ENCODE peak calls at places on chromosomes 13 and 19, in seven cellular contexts. One of them, this sample, is unnamed.

GRCh38 chr19:40191836-40192646 is 815 bp downstream of the MAP3K10 start:
- DNase-seq in PC-9: peak
- DNase-seq in suprapubic skin: peak
- DNase-seq in CD8-positive, alpha-beta memory T cell: no peak
- DNase-seq in WERI-Rb-1: peak
- DNase-seq in CD4-positive, CD25-positive, alpha-beta regulatory T cell: peak
- DNase-seq in Peyer's patch: no peak
- DNase-seq in this sample: peak

GRCh38 chr19:33443638-33444195 is 70.2 kb downstream of the CEBPG start:
- DNase-seq in PC-9: no peak
- DNase-seq in suprapubic skin: peak
- DNase-seq in CD8-positive, alpha-beta memory T cell: no peak
- DNase-seq in WERI-Rb-1: no peak
- DNase-seq in CD4-positive, CD25-positive, alpha-beta regulatory T cell: no peak
- DNase-seq in Peyer's patch: no peak
- DNase-seq in this sample: no peak

GRCh38 chr13:98656223-98656622 is 79.3 kb upstream of the STK24 start:
- DNase-seq in PC-9: no peak
- DNase-seq in suprapubic skin: no peak
- DNase-seq in CD8-positive, alpha-beta memory T cell: no peak
- DNase-seq in WERI-Rb-1: no peak
- DNase-seq in CD4-positive, CD25-positive, alpha-beta regulatory T cell: no peak
- DNase-seq in Peyer's patch: no peak
- DNase-seq in this sample: no peak

GRCh38 chr13:35838356-35838755 is 292.8 kb downstream of the DCLK1 start:
- DNase-seq in PC-9: no peak
- DNase-seq in suprapubic skin: no peak
- DNase-seq in CD8-positive, alpha-beta memory T cell: no peak
- DNase-seq in WERI-Rb-1: no peak
- DNase-seq in CD4-positive, CD25-positive, alpha-beta regulatory T cell: no peak
- DNase-seq in Peyer's patch: no peak
- DNase-seq in this sample: no peak

GRCh38 chr13:112894673-112895481 is 74.1 kb upstream of the MCF2L start:
- DNase-seq in PC-9: no peak
- DNase-seq in suprapubic skin: no peak
- DNase-seq in CD8-positive, alpha-beta memory T cell: no peak
- DNase-seq in WERI-Rb-1: no peak
- DNase-seq in CD4-positive, CD25-positive, alpha-beta regulatory T cell: no peak
- DNase-seq in Peyer's patch: peak
- DNase-seq in this sample: no peak

GRCh38 chr13:77521595-77522367 is 13.7 kb upstream of the SCEL start:
- DNase-seq in PC-9: peak
- DNase-seq in suprapubic skin: no peak
- DNase-seq in CD8-positive, alpha-beta memory T cell: no peak
- DNase-seq in WERI-Rb-1: no peak
- DNase-seq in CD4-positive, CD25-positive, alpha-beta regulatory T cell: no peak
- DNase-seq in Peyer's patch: no peak
- DNase-seq in this sample: no peak

GRCh38 chr19:49552749-49553148 is 24.9 kb downstream of the RCN3 start:
- DNase-seq in PC-9: no peak
- DNase-seq in suprapubic skin: no peak
- DNase-seq in CD8-positive, alpha-beta memory T cell: no peak
- DNase-seq in WERI-Rb-1: no peak
- DNase-seq in CD4-positive, CD25-positive, alpha-beta regulatory T cell: peak
- DNase-seq in Peyer's patch: no peak
- DNase-seq in this sample: peak

GRCh38 chr13:113623491-113624234 is 34.3 kb downstream of the ATP4B start:
- DNase-seq in PC-9: no peak
- DNase-seq in suprapubic skin: peak
- DNase-seq in CD8-positive, alpha-beta memory T cell: no peak
- DNase-seq in WERI-Rb-1: no peak
- DNase-seq in CD4-positive, CD25-positive, alpha-beta regulatory T cell: no peak
- DNase-seq in Peyer's patch: peak
- DNase-seq in this sample: no peak

GRCh38 chr13:23718916-23719470 is 148.8 kb downstream of the TNFRSF19 start:
- DNase-seq in PC-9: no peak
- DNase-seq in suprapubic skin: no peak
- DNase-seq in CD8-positive, alpha-beta memory T cell: no peak
- DNase-seq in WERI-Rb-1: no peak
- DNase-seq in CD4-positive, CD25-positive, alpha-beta regulatory T cell: peak
- DNase-seq in Peyer's patch: no peak
- DNase-seq in this sample: no peak

GRCh38 chr13:73248711-73249580 is 190.1 kb downstream of the KLF5 start:
- DNase-seq in PC-9: peak
- DNase-seq in suprapubic skin: no peak
- DNase-seq in CD8-positive, alpha-beta memory T cell: no peak
- DNase-seq in WERI-Rb-1: no peak
- DNase-seq in CD4-positive, CD25-positive, alpha-beta regulatory T cell: no peak
- DNase-seq in Peyer's patch: no peak
- DNase-seq in this sample: no peak

GRCh38 chr13:28373803-28374202 is 121.1 kb downstream of the FLT1 start:
- DNase-seq in PC-9: no peak
- DNase-seq in suprapubic skin: no peak
- DNase-seq in CD8-positive, alpha-beta memory T cell: no peak
- DNase-seq in WERI-Rb-1: no peak
- DNase-seq in CD4-positive, CD25-positive, alpha-beta regulatory T cell: no peak
- DNase-seq in Peyer's patch: no peak
- DNase-seq in this sample: no peak

GRCh38 chr19:7682175-7682855 is 1.7 kb downstream of the TRAPPC5 start:
- DNase-seq in PC-9: no peak
- DNase-seq in suprapubic skin: no peak
- DNase-seq in CD8-positive, alpha-beta memory T cell: no peak
- DNase-seq in WERI-Rb-1: no peak
- DNase-seq in CD4-positive, CD25-positive, alpha-beta regulatory T cell: no peak
- DNase-seq in Peyer's patch: no peak
- DNase-seq in this sample: peak

GRCh38 chr19:5345895-5346386 is 5.3 kb upstream of the PTPRS start:
- DNase-seq in PC-9: no peak
- DNase-seq in suprapubic skin: no peak
- DNase-seq in CD8-positive, alpha-beta memory T cell: no peak
- DNase-seq in WERI-Rb-1: no peak
- DNase-seq in CD4-positive, CD25-positive, alpha-beta regulatory T cell: no peak
- DNase-seq in Peyer's patch: no peak
- DNase-seq in this sample: no peak

GRCh38 chr19:33248954-33249613 is 23.4 kb upstream of the SLC7A10 start:
- DNase-seq in PC-9: peak
- DNase-seq in suprapubic skin: no peak
- DNase-seq in CD8-positive, alpha-beta memory T cell: no peak
- DNase-seq in WERI-Rb-1: no peak
- DNase-seq in CD4-positive, CD25-positive, alpha-beta regulatory T cell: no peak
- DNase-seq in Peyer's patch: no peak
- DNase-seq in this sample: no peak

GRCh38 chr13:47680752-47681151 is 320.3 kb downstream of the SUCLA2 start:
- DNase-seq in PC-9: no peak
- DNase-seq in suprapubic skin: no peak
- DNase-seq in CD8-positive, alpha-beta memory T cell: no peak
- DNase-seq in WERI-Rb-1: no peak
- DNase-seq in CD4-positive, CD25-positive, alpha-beta regulatory T cell: no peak
- DNase-seq in Peyer's patch: no peak
- DNase-seq in this sample: no peak

GRCh38 chr19:54457773-54458647 is 5.6 kb downstream of the LENG9 start:
- DNase-seq in PC-9: no peak
- DNase-seq in suprapubic skin: no peak
- DNase-seq in CD8-positive, alpha-beta memory T cell: no peak
- DNase-seq in WERI-Rb-1: no peak
- DNase-seq in CD4-positive, CD25-positive, alpha-beta regulatory T cell: no peak
- DNase-seq in Peyer's patch: no peak
- DNase-seq in this sample: no peak

GRCh38 chr13:45879666-45880065 is 28.1 kb upstream of the SIAH3 start:
- DNase-seq in PC-9: no peak
- DNase-seq in suprapubic skin: no peak
- DNase-seq in CD8-positive, alpha-beta memory T cell: no peak
- DNase-seq in WERI-Rb-1: peak
- DNase-seq in CD4-positive, CD25-positive, alpha-beta regulatory T cell: no peak
- DNase-seq in Peyer's patch: no peak
- DNase-seq in this sample: no peak

GRCh38 chr19:39563408-39563807 is 23.4 kb upstream of the EID2 start:
- DNase-seq in PC-9: peak
- DNase-seq in suprapubic skin: no peak
- DNase-seq in CD8-positive, alpha-beta memory T cell: no peak
- DNase-seq in WERI-Rb-1: peak
- DNase-seq in CD4-positive, CD25-positive, alpha-beta regulatory T cell: no peak
- DNase-seq in Peyer's patch: no peak
- DNase-seq in this sample: no peak

GRCh38 chr19:9996541-9996940 is 13.8 kb downstream of the COL5A3 start:
- DNase-seq in PC-9: no peak
- DNase-seq in suprapubic skin: no peak
- DNase-seq in CD8-positive, alpha-beta memory T cell: no peak
- DNase-seq in WERI-Rb-1: no peak
- DNase-seq in CD4-positive, CD25-positive, alpha-beta regulatory T cell: no peak
- DNase-seq in Peyer's patch: no peak
- DNase-seq in this sample: no peak

GRCh38 chr13:84137292-84137691 is 255.0 kb upstream of the SLITRK1 start:
- DNase-seq in PC-9: no peak
- DNase-seq in suprapubic skin: no peak
- DNase-seq in CD8-positive, alpha-beta memory T cell: peak
- DNase-seq in WERI-Rb-1: no peak
- DNase-seq in CD4-positive, CD25-positive, alpha-beta regulatory T cell: peak
- DNase-seq in Peyer's patch: no peak
- DNase-seq in this sample: peak

GRCh38 chr13:114151565-114152284 is 19.3 kb upstream of the RASA3 start:
- DNase-seq in PC-9: peak
- DNase-seq in suprapubic skin: no peak
- DNase-seq in CD8-positive, alpha-beta memory T cell: no peak
- DNase-seq in WERI-Rb-1: no peak
- DNase-seq in CD4-positive, CD25-positive, alpha-beta regulatory T cell: peak
- DNase-seq in Peyer's patch: peak
- DNase-seq in this sample: no peak

GRCh38 chr19:46133777-46134231 is 9.3 kb upstream of the IGFL3 start:
- DNase-seq in PC-9: no peak
- DNase-seq in suprapubic skin: no peak
- DNase-seq in CD8-positive, alpha-beta memory T cell: no peak
- DNase-seq in WERI-Rb-1: no peak
- DNase-seq in CD4-positive, CD25-positive, alpha-beta regulatory T cell: no peak
- DNase-seq in Peyer's patch: no peak
- DNase-seq in this sample: no peak

GRCh38 chr13:110525328-110526319 is 35.9 kb downstream of the RAB20 start:
- DNase-seq in PC-9: peak
- DNase-seq in suprapubic skin: no peak
- DNase-seq in CD8-positive, alpha-beta memory T cell: no peak
- DNase-seq in WERI-Rb-1: no peak
- DNase-seq in CD4-positive, CD25-positive, alpha-beta regulatory T cell: peak
- DNase-seq in Peyer's patch: peak
- DNase-seq in this sample: no peak

GRCh38 chr13:53254495-53254894 is 225.9 kb downstream of the OLFM4 start:
- DNase-seq in PC-9: no peak
- DNase-seq in suprapubic skin: no peak
- DNase-seq in CD8-positive, alpha-beta memory T cell: no peak
- DNase-seq in WERI-Rb-1: no peak
- DNase-seq in CD4-positive, CD25-positive, alpha-beta regulatory T cell: peak
- DNase-seq in Peyer's patch: no peak
- DNase-seq in this sample: no peak

GRCh38 chr13:43915451-43915850 is 35.7 kb downstream of the LACC1 start:
- DNase-seq in PC-9: no peak
- DNase-seq in suprapubic skin: no peak
- DNase-seq in CD8-positive, alpha-beta memory T cell: no peak
- DNase-seq in WERI-Rb-1: no peak
- DNase-seq in CD4-positive, CD25-positive, alpha-beta regulatory T cell: no peak
- DNase-seq in Peyer's patch: no peak
- DNase-seq in this sample: no peak

GRCh38 chr13:51283361-51283760 is 56.1 kb upstream of the SERPINE3 start:
- DNase-seq in PC-9: no peak
- DNase-seq in suprapubic skin: no peak
- DNase-seq in CD8-positive, alpha-beta memory T cell: no peak
- DNase-seq in WERI-Rb-1: no peak
- DNase-seq in CD4-positive, CD25-positive, alpha-beta regulatory T cell: peak
- DNase-seq in Peyer's patch: no peak
- DNase-seq in this sample: no peak
- H3K27ac ChIP-seq in PC-9: no peak
- H3K27ac ChIP-seq in suprapubic skin: no peak
- H3K27ac ChIP-seq in CD8-positive, alpha-beta memory T cell: no peak
- H3K27ac ChIP-seq in WERI-Rb-1: no peak
- H3K27ac ChIP-seq in CD4-positive, CD25-positive, alpha-beta regulatory T cell: no peak
- H3K27ac ChIP-seq in Peyer's patch: no peak
- H3K27ac ChIP-seq in this sample: no peak

DNA sequence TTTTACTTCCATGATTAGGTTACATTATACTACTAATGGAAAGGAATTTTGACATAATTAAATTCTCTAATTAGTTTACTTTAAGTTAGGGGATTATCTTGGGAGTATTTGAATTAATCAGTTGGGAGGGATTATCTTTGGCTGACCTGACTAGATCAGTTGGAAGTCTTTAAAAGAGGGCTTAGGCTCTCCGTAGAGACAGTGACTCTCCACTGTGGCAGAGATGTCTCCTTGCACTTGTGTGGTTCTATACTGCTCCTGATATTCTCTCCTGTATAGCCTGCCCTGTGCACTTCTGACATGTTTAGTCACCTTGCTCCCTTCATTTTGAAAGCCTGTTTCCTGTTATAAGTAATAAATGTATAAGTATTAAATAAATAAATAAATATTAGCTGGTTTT is 1612.3 kb upstream of the PRR20A start:
- DNase-seq in PC-9: no peak
- DNase-seq in suprapubic skin: no peak
- DNase-seq in CD8-positive, alpha-beta memory T cell: no peak
- DNase-seq in WERI-Rb-1: peak
- DNase-seq in CD4-positive, CD25-positive, alpha-beta regulatory T cell: no peak
- DNase-seq in Peyer's patch: no peak
- DNase-seq in this sample: no peak
- H3K27ac ChIP-seq in PC-9: no peak
- H3K27ac ChIP-seq in suprapubic skin: no peak
- H3K27ac ChIP-seq in CD8-positive, alpha-beta memory T cell: no peak
- H3K27ac ChIP-seq in WERI-Rb-1: no peak
- H3K27ac ChIP-seq in CD4-positive, CD25-positive, alpha-beta regulatory T cell: no peak
- H3K27ac ChIP-seq in Peyer's patch: no peak
- H3K27ac ChIP-seq in this sample: no peak

GRCh38 chr13:31223640-31224039 is 23.9 kb downstream of the B3GLCT start:
- DNase-seq in PC-9: no peak
- DNase-seq in suprapubic skin: no peak
- DNase-seq in CD8-positive, alpha-beta memory T cell: no peak
- DNase-seq in WERI-Rb-1: no peak
- DNase-seq in CD4-positive, CD25-positive, alpha-beta regulatory T cell: no peak
- DNase-seq in Peyer's patch: no peak
- DNase-seq in this sample: no peak
- H3K27ac ChIP-seq in PC-9: no peak
- H3K27ac ChIP-seq in suprapubic skin: no peak
- H3K27ac ChIP-seq in CD8-positive, alpha-beta memory T cell: no peak
- H3K27ac ChIP-seq in WERI-Rb-1: no peak
- H3K27ac ChIP-seq in CD4-positive, CD25-positive, alpha-beta regulatory T cell: no peak
- H3K27ac ChIP-seq in Peyer's patch: no peak
- H3K27ac ChIP-seq in this sample: no peak

GRCh38 chr19:43675269-43675879 is 5.4 kb upstream of the PLAUR start:
- DNase-seq in PC-9: peak
- DNase-seq in suprapubic skin: no peak
- DNase-seq in CD8-positive, alpha-beta memory T cell: no peak
- DNase-seq in WERI-Rb-1: no peak
- DNase-seq in CD4-positive, CD25-positive, alpha-beta regulatory T cell: peak
- DNase-seq in Peyer's patch: peak
- DNase-seq in this sample: no peak

GRCh38 chr19:43675906-43676305 is 5.9 kb upstream of the PLAUR start:
- DNase-seq in PC-9: no peak
- DNase-seq in suprapubic skin: no peak
- DNase-seq in CD8-positive, alpha-beta memory T cell: no peak
- DNase-seq in WERI-Rb-1: no peak
- DNase-seq in CD4-positive, CD25-positive, alpha-beta regulatory T cell: no peak
- DNase-seq in Peyer's patch: no peak
- DNase-seq in this sample: no peak

GRCh38 chr19:43672061-43672679 is 2.2 kb upstream of the PLAUR start:
- DNase-seq in PC-9: peak
- DNase-seq in suprapubic skin: no peak
- DNase-seq in CD8-positive, alpha-beta memory T cell: no peak
- DNase-seq in WERI-Rb-1: no peak
- DNase-seq in CD4-positive, CD25-positive, alpha-beta regulatory T cell: no peak
- DNase-seq in Peyer's patch: no peak
- DNase-seq in this sample: no peak

GRCh38 chr19:43674630-43674982 is 4.6 kb upstream of the PLAUR start:
- DNase-seq in PC-9: no peak
- DNase-seq in suprapubic skin: no peak
- DNase-seq in CD8-positive, alpha-beta memory T cell: no peak
- DNase-seq in WERI-Rb-1: no peak
- DNase-seq in CD4-positive, CD25-positive, alpha-beta regulatory T cell: no peak
- DNase-seq in Peyer's patch: no peak
- DNase-seq in this sample: no peak

GRCh38 chr19:43673702-43674629 is 4.0 kb upstream of the PLAUR start:
- DNase-seq in PC-9: no peak
- DNase-seq in suprapubic skin: no peak
- DNase-seq in CD8-positive, alpha-beta memory T cell: no peak
- DNase-seq in WERI-Rb-1: no peak
- DNase-seq in CD4-positive, CD25-positive, alpha-beta regulatory T cell: no peak
- DNase-seq in Peyer's patch: no peak
- DNase-seq in this sample: no peak
- H3K27ac ChIP-seq in PC-9: peak
- H3K27ac ChIP-seq in suprapubic skin: no peak
- H3K27ac ChIP-seq in CD8-positive, alpha-beta memory T cell: no peak
- H3K27ac ChIP-seq in WERI-Rb-1: no peak
- H3K27ac ChIP-seq in CD4-positive, CD25-positive, alpha-beta regulatory T cell: no peak
- H3K27ac ChIP-seq in Peyer's patch: peak
- H3K27ac ChIP-seq in this sample: no peak

This sample was measured in CD4-positive, alpha-beta T cell.